ENCODE peak calls at places on chromosomes 1 and 21, in four cellular contexts. U is stimulated activated CD8-positive, alpha-beta memory T cell treated with anti-CD3 and anti-CD28 coated beads, Interleukin-7, amount 100 ng/mL, for 24 hours; R is head of caudate nucleus; A is stimulated activated CD4-positive, alpha-beta T cell treated with anti-CD3 and anti-CD28 coated beads, TNF-alpha, amount 100 ng/mL, for 24 hours. C is an unnamed sample.

GRCh38 chr1:204072951-204073836 is at the start of gene SOX13:
- DNase-seq in A (no peak), R (peak; percentile 84), U (no peak), C (peak; percentile 54)

GRCh38 chr1:88210088-88210825 is 473.8 kb upstream of the PKN2 start:
- DNase-seq in R (no peak), U (no peak), A (no peak), C (no peak)

GRCh38 chr1:178232108-178232507 is 138.2 kb downstream of the RASAL2 start:
- DNase-seq in A (no peak), U (no peak), R (no peak), C (no peak)

GRCh38 chr1:64378826-64379225 is 91.1 kb upstream of the CACHD1 start:
- DNase-seq in U (no peak), A (no peak), R (no peak), C (peak; percentile 58)

GRCh38 chr1:37159102-37159501 is 124.8 kb upstream of the GRIK3 start:
- DNase-seq in U (no peak), R (no peak), A (no peak), C (no peak)

GRCh38 chr1:110765640-110766335 is 91.0 kb upstream of the KCNA3 start:
- DNase-seq in U (no peak), A (peak; percentile 27), R (peak; percentile 72), C (peak; percentile 33)

GRCh38 chr1:232629250-232630046 is 485 bp downstream of the SIPA1L2 start:
- DNase-seq in U (no peak), A (no peak), R (peak; percentile 55), C (peak; percentile 27)

GRCh38 chr1:169508432-169509338 is 22.9 kb upstream of the SLC19A2 start:
- DNase-seq in R (no peak), U (no peak), A (no peak), C (peak; percentile 9)

GRCh38 chr1:228837817-228838716 is 102.8 kb downstream of the RHOU start:
- DNase-seq in A (no peak), R (no peak), U (no peak), C (no peak)

GRCh38 chr1:243848165-243849088 is 1.6 kb downstream of the AKT3 start:
- DNase-seq in U (no peak), R (no peak), A (no peak), C (no peak)

GRCh38 chr1:89607156-89607555 is 25.8 kb upstream of the LRRC8C start:
- DNase-seq in R (no peak), A (no peak), U (no peak), C (no peak)

GRCh38 chr1:28156821-28157220 is 19.7 kb downstream of the PTAFR start:
- DNase-seq in R (no peak), A (no peak), U (no peak), C (no peak)

GRCh38 chr21:16102113-16102512 is 372.3 kb downstream of the USP25 start:
- DNase-seq in R (no peak), A (no peak), U (no peak), C (no peak)